ENCODE peak calls at places on chromosomes 13 and 19, in eight cellular contexts. T is fibroblast of pulmonary artery, N is heart right ventricle, X is foreskin fibroblast, W is cardiac fibroblast, O is MCF 10A, S is mammary epithelial cell, G is bronchial epithelial cell. H is an unnamed sample.

GRCh38 chr19:38386300-38386967 is 1.4 kb downstream of the GGN start:
- DNase-seq in T (no peak), N (no peak), X (peak), W (no peak), O (no peak), S (no peak), G (no peak), H (no peak)

GRCh38 chr13:110559429-110559943 is 2.0 kb downstream of the RAB20 start:
- DNase-seq in T (peak), N (peak), X (peak), W (peak), O (no peak), S (peak), G (peak), H (no peak)

GRCh38 chr13:101416181-101417042 is at the start of gene NALCN:
- DNase-seq in T (peak), N (peak), X (peak), W (no peak), O (peak), S (peak), G (no peak), H (no peak)

GRCh38 chr19:4606921-4607678 is 32.2 kb upstream of the TNFAIP8L1 start:
- DNase-seq in T (no peak), N (peak), X (peak), W (peak), O (no peak), S (no peak), G (no peak), H (peak)

GRCh38 chr13:78497702-78498319 is 105.5 kb downstream of the POU4F1 start:
- DNase-seq in T (no peak), N (no peak), X (no peak), W (no peak), O (no peak), S (no peak), G (no peak), H (no peak)

GRCh38 chr19:31633014-31633413 is 283.8 kb upstream of the TSHZ3 start:
- DNase-seq in T (no peak), N (no peak), X (no peak), W (no peak), O (no peak), S (no peak), G (no peak), H (no peak)

GRCh38 chr19:53577968-53578367 is 40.0 kb downstream of the ZNF331 start:
- DNase-seq in T (no peak), N (no peak), X (no peak), W (no peak), O (no peak), S (no peak), G (no peak), H (no peak)

GRCh38 chr13:21014139-21014665 is 47.2 kb downstream of the LATS2 start:
- DNase-seq in T (no peak), N (no peak), X (no peak), W (no peak), O (no peak), S (no peak), G (no peak), H (no peak)

GRCh38 chr19:38321646-38322323 is 2.1 kb downstream of the KCNK6 start:
- DNase-seq in T (peak), N (peak), X (no peak), W (peak), O (peak), S (peak), G (peak), H (no peak)

GRCh38 chr13:88066847-88067246 is 395.7 kb downstream of the SLITRK5 start:
- DNase-seq in T (no peak), N (no peak), X (no peak), W (no peak), O (no peak), S (no peak), G (no peak), H (no peak)

GRCh38 chr19:44757057-44757734 is 8.7 kb downstream of the BCL3 start:
- DNase-seq in T (peak), N (peak), X (peak), W (peak), O (no peak), S (no peak), G (no peak), H (no peak)

GRCh38 chr19:51002101-51002532 is 713 bp upstream of the KLK8 start:
- DNase-seq in T (no peak), N (no peak), X (no peak), W (no peak), O (no peak), S (no peak), G (no peak), H (no peak)

GRCh38 chr13:110486061-110486780 is 75.3 kb downstream of the RAB20 start:
- DNase-seq in T (no peak), N (no peak), X (no peak), W (no peak), O (no peak), S (no peak), G (no peak), H (no peak)

GRCh38 chr13:51222510-51223283 is 499 bp downstream of the FAM124A start:
- DNase-seq in T (no peak), N (no peak), X (peak), W (no peak), O (no peak), S (no peak), G (no peak), H (no peak)

GRCh38 chr13:59086147-59086546 is 1077.6 kb downstream of the DIAPH3 start:
- DNase-seq in T (peak), N (no peak), X (peak), W (peak), O (peak), S (peak), G (peak), H (no peak)

GRCh38 chr13:28597641-28598040 is 61.3 kb upstream of the POMP start:
- DNase-seq in T (peak), N (no peak), X (peak), W (peak), O (peak), S (no peak), G (no peak), H (no peak)

GRCh38 chr13:76349700-76350099 is 536.5 kb downstream of the KCTD12 start:
- DNase-seq in T (peak), N (no peak), X (no peak), W (peak), O (no peak), S (no peak), G (no peak), H (no peak)

GRCh38 chr19:53908933-53909415 is at the start of gene CACNG7:
- DNase-seq in T (peak), N (no peak), X (peak), W (peak), O (no peak), S (no peak), G (no peak), H (no peak)

GRCh38 chr13:109737606-109738005 is 48.8 kb downstream of the IRS2 start:
- DNase-seq in T (no peak), N (no peak), X (peak), W (peak), O (peak), S (peak), G (peak), H (peak)

GRCh38 chr13:64909184-64909583 is 2321.0 kb downstream of the PCDH9 start:
- DNase-seq in T (no peak), N (no peak), X (no peak), W (no peak), O (no peak), S (no peak), G (no peak), H (no peak)

GRCh38 chr19:1251233-1251502 is 2.8 kb downstream of the MIDN start:
- DNase-seq in T (peak), N (no peak), X (peak), W (peak), O (peak), S (peak), G (peak), H (no peak)

GRCh38 chr13:27783111-27783510 is 9.2 kb upstream of the GSX1 start:
- DNase-seq in T (peak), N (no peak), X (no peak), W (peak), O (peak), S (no peak), G (peak), H (no peak)

GRCh38 chr13:20823071-20823470 is 49.3 kb upstream of the EEF1AKMT1 start:
- DNase-seq in T (no peak), N (no peak), X (no peak), W (no peak), O (no peak), S (no peak), G (no peak), H (no peak)

GRCh38 chr19:50362030-50362412 is 3.4 kb downstream of the NAPSA start:
- DNase-seq in T (no peak), N (no peak), X (no peak), W (no peak), O (no peak), S (no peak), G (no peak), H (peak)

GRCh38 chr13:59790626-59791025 is 373.1 kb downstream of the DIAPH3 start:
- DNase-seq in T (peak), N (no peak), X (peak), W (peak), O (no peak), S (no peak), G (no peak), H (no peak)

GRCh38 chr13:99390601-99391000 is 83.4 kb upstream of the GPR183 start:
- DNase-seq in T (no peak), N (no peak), X (no peak), W (no peak), O (no peak), S (no peak), G (no peak), H (no peak)

GRCh38 chr13:88063741-88064140 is 392.6 kb downstream of the SLITRK5 start:
- DNase-seq in T (no peak), N (no peak), X (no peak), W (no peak), O (peak), S (no peak), G (peak), H (no peak)

GRCh38 chr13:24625870-24626419 is 54.3 kb upstream of the ATP12A start:
- DNase-seq in T (no peak), N (no peak), X (no peak), W (no peak), O (no peak), S (no peak), G (no peak), H (peak)

GRCh38 chr19:435707-436412 is 25.0 kb downstream of the SHC2 start:
- DNase-seq in T (no peak), N (no peak), X (no peak), W (no peak), O (no peak), S (no peak), G (no peak), H (no peak)

GRCh38 chr19:38933544-38933943 is 2.8 kb downstream of the MRPS12 start:
- DNase-seq in T (no peak), N (no peak), X (no peak), W (no peak), O (no peak), S (no peak), G (no peak), H (no peak)

GRCh38 chr13:29936051-29936813 is 85.8 kb upstream of the UBL3 start:
- DNase-seq in T (no peak), N (no peak), X (no peak), W (no peak), O (no peak), S (no peak), G (no peak), H (peak)

GRCh38 chr19:45440873-45441654 is 17.3 kb upstream of the ERCC1 start:
- DNase-seq in T (peak), N (no peak), X (peak), W (peak), O (peak), S (peak), G (no peak), H (no peak)

GRCh38 chr13:32117696-32118095 is 86.1 kb downstream of the FRY start:
- DNase-seq in T (no peak), N (peak), X (no peak), W (no peak), O (no peak), S (no peak), G (no peak), H (no peak)

GRCh38 chr19:22919946-22920345 is 83.0 kb downstream of the ZNF728 start:
- DNase-seq in T (no peak), N (no peak), X (no peak), W (no peak), O (no peak), S (no peak), G (no peak), H (no peak)

GRCh38 chr19:55382522-55383054 is 1.5 kb downstream of the TMEM238 start:
- DNase-seq in T (no peak), N (no peak), X (no peak), W (no peak), O (no peak), S (no peak), G (no peak), H (no peak)

GRCh38 chr19:55385236-55385748 is 440 bp upstream of the RPL28 start:
- DNase-seq in T (peak), N (peak), X (peak), W (peak), O (peak), S (peak), G (peak), H (peak)

GRCh38 chr19:55384576-55385235 is 614 bp upstream of the TMEM238 start:
- DNase-seq in T (no peak), N (peak), X (no peak), W (no peak), O (no peak), S (peak), G (no peak), H (peak)

GRCh38 chr19:55383279-55383788 is 758 bp downstream of the TMEM238 start:
- DNase-seq in T (no peak), N (no peak), X (no peak), W (no peak), O (no peak), S (peak), G (no peak), H (peak)

GRCh38 chr19:55383789-55384575 is at the start of gene TMEM238:
- DNase-seq in T (peak), N (peak), X (peak), W (peak), O (peak), S (peak), G (peak), H (peak)
- TF ChIP-seq CTCF in T (no peak), N (no peak), X (no peak), W (no peak), O (peak), S (no peak), G (peak), H (no peak)

DNA sequence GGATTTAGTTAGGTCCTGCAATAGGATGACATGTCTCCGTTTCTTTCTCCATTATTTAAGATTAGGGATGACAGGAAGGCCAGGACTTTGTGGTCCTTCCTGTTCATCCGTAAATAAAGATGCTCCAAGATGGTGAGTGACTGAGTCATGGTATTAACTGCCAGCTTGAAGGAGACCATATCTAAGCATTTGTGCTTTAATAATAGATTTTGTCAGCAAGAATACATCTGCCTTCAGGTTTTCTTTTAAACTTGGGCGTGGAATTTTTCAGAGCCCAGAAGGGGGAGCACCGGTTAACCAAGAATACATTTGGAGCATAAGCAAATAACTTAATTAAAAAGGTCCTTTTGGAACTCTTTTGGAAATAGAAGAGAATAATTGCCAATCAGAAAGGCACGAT is 68.2 kb downstream of the ARHGAP35 start:
- DNase-seq in T (no peak), N (no peak), X (peak), W (peak), O (no peak), S (no peak), G (no peak), H (no peak)
- TF ChIP-seq CTCF in T (peak), N (no peak), X (peak), W (peak), O (no peak), S (no peak), G (no peak), H (no peak)

DNA sequence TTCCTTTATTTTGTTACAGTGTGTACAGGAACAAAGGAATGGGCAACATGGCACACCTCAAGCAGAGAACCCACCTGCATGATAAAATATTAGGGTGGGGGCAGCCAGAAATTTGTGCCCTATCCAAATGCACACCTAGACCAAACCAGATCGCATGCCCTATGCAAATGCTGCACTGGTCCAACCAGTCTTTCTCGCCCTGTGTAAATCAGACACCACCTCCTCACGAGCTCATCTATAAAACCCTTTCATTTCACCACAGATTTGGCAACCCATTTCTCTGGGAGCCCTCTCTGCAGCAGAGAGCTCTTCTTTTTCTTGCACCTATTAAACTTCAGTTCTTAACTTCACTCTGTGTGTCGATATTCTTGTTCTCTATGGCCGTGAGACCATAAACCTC is 1559.2 kb downstream of the SLITRK1 start:
- DNase-seq in T (no peak), N (no peak), X (no peak), W (no peak), O (no peak), S (no peak), G (no peak), H (no peak)
- TF ChIP-seq CTCF in T (no peak), N (no peak), X (no peak), W (no peak), O (no peak), S (no peak), G (no peak), H (no peak)

GRCh38 chr13:38965281-38965680 is 25.4 kb downstream of the STOML3 start:
- DNase-seq in T (no peak), N (no peak), X (no peak), W (no peak), O (no peak), S (no peak), G (no peak), H (no peak)
- TF ChIP-seq CTCF in T (no peak), N (no peak), X (no peak), W (no peak), O (no peak), S (no peak), G (no peak), H (no peak)